ENCODE peak calls at places on chromosomes 7 and 10, in five cellular contexts. A is HTR-8/SVneo, S is HT1080, O is T-helper 2 cell, H is natural killer cell. D is an unnamed sample.

GRCh38 chr7:132430863-132431822 is 145.1 kb downstream of the PLXNA4 start:
- DNase-seq in A (no peak), O (peak; percentile 90), S (peak; percentile 100), H (peak; percentile 66), D (no peak)

GRCh38 chr10:16545126-16545736 is 23.6 kb upstream of the C1QL3 start:
- DNase-seq in H (no peak), O (peak; percentile 70), S (peak; percentile 42), A (peak; percentile 24), D (no peak)

GRCh38 chr10:66564341-66564740 is 361.5 kb upstream of the LRRTM3 start:
- DNase-seq in O (no peak), H (no peak), S (peak; percentile 32), A (no peak), D (no peak)

GRCh38 chr7:66523409-66523808 is 105.3 kb upstream of the KCTD7 start:
- DNase-seq in H (no peak), S (no peak), A (no peak), O (no peak), D (no peak)

GRCh38 chr7:24500599-24501451 is 72.4 kb upstream of the PALS2 start:
- DNase-seq in S (no peak), H (no peak), O (no peak), A (no peak), D (no peak)

GRCh38 chr7:70621954-70622596 is 509.9 kb upstream of the GALNT17 start:
- DNase-seq in A (no peak), H (no peak), S (no peak), O (no peak), D (no peak)

GRCh38 chr10:61757525-61758397 is 95.0 kb downstream of the CABCOCO1 start:
- DNase-seq in A (no peak), H (no peak), S (peak; percentile 85), O (no peak), D (no peak)

GRCh38 chr10:76647276-76647675 is 990.3 kb downstream of the KCNMA1 start:
- DNase-seq in A (peak; percentile 53), O (no peak), S (peak; percentile 24), H (no peak), D (no peak)